ENCODE peak calls at places on chromosomes 13 and 19, in seven cellular contexts. F is activated B cell treated with CpG ODN at 0.5 μM for 24 hours, Q is left ventricle myocardium inferior, G is AG04450, H is mucosa of descending colon, S is left lung, T is esophagus muscularis mucosa. B is an unnamed sample.

GRCh38 chr13:19810996-19811881 is 28.5 kb upstream of the PSPC1 start:
- DNase-seq in H (no peak), S (no peak), T (no peak), F (no peak), Q (no peak), G (no peak), B (no peak)

GRCh38 chr19:56601375-56601774 is 6.3 kb downstream of the ZNF71 start:
- DNase-seq in G (no peak), Q (no peak), H (no peak), F (no peak), S (no peak), T (no peak), B (no peak)

GRCh38 chr13:36848228-36848982 is 29.4 kb downstream of the RFXAP start:
- DNase-seq in F (no peak), G (no peak), H (no peak), T (no peak), S (no peak), Q (no peak), B (no peak)

GRCh38 chr13:26977541-26977940 is 194.1 kb downstream of the USP12 start:
- DNase-seq in Q (no peak), S (no peak), G (no peak), T (no peak), F (no peak), H (no peak), B (no peak)

GRCh38 chr13:44331912-44332840 is 41.4 kb upstream of the SERP2 start:
- DNase-seq in T (peak; percentile 92), S (no peak), G (peak; percentile 75), F (no peak), H (no peak), Q (peak; percentile 69), B (no peak)

GRCh38 chr13:42071667-42072419 is 23.4 kb downstream of the DGKH start:
- DNase-seq in H (no peak), F (no peak), Q (no peak), G (no peak), T (no peak), S (no peak), B (no peak)

GRCh38 chr19:10727599-10728250 is 9.8 kb downstream of the DNM2 start:
- DNase-seq in G (no peak), S (no peak), H (no peak), Q (no peak), F (no peak), T (no peak), B (no peak)

GRCh38 chr13:29771247-29771646 is 79.2 kb downstream of the UBL3 start:
- DNase-seq in H (no peak), Q (no peak), F (no peak), T (no peak), S (no peak), G (no peak), B (no peak)

GRCh38 chr13:113634279-113635047 is 23.5 kb downstream of the ATP4B start:
- DNase-seq in H (no peak), G (no peak), F (no peak), S (no peak), Q (peak; percentile 0), T (no peak), B (no peak)

GRCh38 chr13:106530209-106530906 is 5.1 kb downstream of the EFNB2 start:
- DNase-seq in G (no peak), S (no peak), H (no peak), Q (no peak), T (no peak), F (no peak), B (no peak)

GRCh38 chr19:14871619-14872230 is 14.2 kb downstream of the OR7A17 start:
- DNase-seq in G (no peak), T (no peak), H (no peak), Q (no peak), F (no peak), S (no peak), B (no peak)

GRCh38 chr13:45082964-45083363 is 37.3 kb upstream of the GTF2F2 start:
- DNase-seq in F (no peak), H (no peak), S (no peak), G (peak; percentile 18), T (no peak), Q (no peak), B (no peak)

GRCh38 chr13:89900104-89900760 is 1447.3 kb upstream of the MIR17HG start:
- DNase-seq in F (no peak), S (no peak), Q (no peak), G (no peak), T (no peak), H (no peak), B (no peak)

GRCh38 chr19:16327911-16328823 is 3.5 kb downstream of the KLF2 start:
- DNase-seq in G (peak; percentile 69), Q (peak; percentile 79), S (peak; percentile 84), F (peak; percentile 55), T (peak; percentile 98), H (peak; percentile 46), B (no peak)

GRCh38 chr19:16327501-16327900 is 2.9 kb downstream of the KLF2 start:
- DNase-seq in S (no peak), Q (no peak), G (no peak), H (no peak), F (no peak), T (no peak), B (no peak)

GRCh38 chr19:16330368-16330801 is 5.8 kb downstream of the KLF2 start:
- DNase-seq in Q (peak; percentile 63), S (peak; percentile 92), F (peak; percentile 70), H (peak; percentile 72), T (no peak), G (no peak), B (no peak)

GRCh38 chr19:16327131-16327450 is 2.5 kb downstream of the KLF2 start:
- DNase-seq in F (no peak), H (no peak), S (no peak), T (no peak), Q (no peak), G (no peak), B (no peak)

GRCh38 chr19:16328824-16329482 is 4.3 kb downstream of the KLF2 start:
- DNase-seq in T (no peak), H (no peak), S (no peak), G (no peak), Q (no peak), F (no peak), B (no peak)
- TF ChIP-seq CTCF in T (no peak), H (no peak), S (no peak), G (no peak), Q (peak; percentile 23), F (no peak), B (no peak)

GRCh38 chr19:6076291-6076665 is 34.0 kb downstream of the RFX2 start:
- DNase-seq in F (no peak), Q (no peak), H (no peak), G (no peak), T (no peak), S (no peak), B (no peak)

GRCh38 chr19:6076675-6077463 is 33.4 kb downstream of the RFX2 start:
- DNase-seq in G (peak; percentile 65), F (no peak), Q (no peak), S (no peak), H (no peak), T (no peak), B (no peak)

GRCh38 chr19:6071840-6072239 is 38.5 kb downstream of the RFX2 start:
- DNase-seq in S (no peak), F (no peak), Q (no peak), T (peak; percentile 62), H (no peak), G (no peak), B (no peak)

GRCh38 chr19:6073858-6074708 is 36.2 kb downstream of the RFX2 start:
- DNase-seq in S (no peak), F (no peak), G (no peak), H (no peak), T (peak; percentile 60), Q (no peak), B (no peak)

DNA sequence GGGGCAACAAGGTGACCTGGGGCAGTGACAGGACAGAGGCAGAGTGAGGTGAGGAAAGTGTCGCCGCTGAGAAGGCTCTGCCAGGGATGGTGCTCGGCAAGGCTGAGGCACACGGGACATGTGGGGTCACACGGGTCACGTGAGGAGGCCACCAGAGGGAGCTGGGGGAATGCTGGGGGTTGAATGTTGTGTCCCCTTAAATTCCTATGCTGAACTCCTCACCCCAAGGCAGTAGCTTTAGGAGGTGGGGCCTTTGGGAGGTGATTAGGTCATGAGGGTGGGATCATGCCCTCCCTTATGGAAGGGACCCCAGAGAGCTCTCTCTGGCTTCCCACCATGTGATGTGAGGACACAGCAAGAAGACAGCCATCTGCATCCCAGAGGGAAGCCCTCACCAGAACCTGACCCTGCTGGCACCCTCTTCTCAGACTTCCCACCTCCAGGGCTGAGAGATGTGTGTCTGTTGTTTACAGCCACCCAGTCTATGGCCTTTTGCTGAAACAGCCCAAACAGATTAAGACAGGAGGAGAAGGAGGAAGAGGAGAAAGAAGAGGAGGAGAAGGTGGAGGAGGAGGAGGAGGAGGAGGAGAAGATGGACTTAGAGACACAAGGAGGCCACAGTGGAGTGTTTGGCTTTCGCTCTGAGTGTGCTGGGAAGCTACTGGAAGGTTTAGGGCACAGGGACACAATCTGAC is 35.4 kb downstream of the RFX2 start:
- DNase-seq in S (no peak), H (no peak), G (no peak), F (no peak), T (peak; percentile 64), Q (no peak), B (no peak)
- TF ChIP-seq CTCF in S (no peak), H (no peak), G (no peak), F (no peak), T (no peak), Q (no peak), B (no peak)

DNA sequence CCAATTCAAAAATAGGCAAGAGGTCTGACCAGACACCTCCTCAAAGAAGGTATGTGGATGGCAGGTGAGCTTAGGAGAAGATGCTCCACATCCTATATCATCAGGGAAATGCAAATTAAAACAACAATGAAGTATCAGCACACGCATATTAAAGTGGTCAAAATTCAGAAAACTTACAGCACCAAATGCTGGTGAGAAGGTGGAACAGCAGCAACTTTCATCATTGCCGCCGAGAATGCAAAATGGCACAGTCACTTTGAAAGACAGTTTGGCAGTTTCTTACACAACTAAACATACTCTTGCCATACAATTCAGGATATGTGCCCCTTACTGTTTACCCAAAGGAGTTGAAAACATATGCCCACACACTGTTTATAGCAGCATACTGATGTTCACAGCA is 22.4 kb downstream of the OR10H4 start:
- DNase-seq in Q (no peak), G (no peak), T (no peak), S (no peak), H (no peak), F (no peak), B (no peak)
- TF ChIP-seq CTCF in Q (no peak), G (no peak), T (no peak), S (no peak), H (no peak), F (no peak), B (peak; percentile 12)

GRCh38 chr13:91132786-91133185 is 214.7 kb upstream of the MIR17HG start:
- DNase-seq in T (no peak), H (no peak), G (no peak), F (no peak), S (no peak), Q (peak; percentile 16), B (no peak)

GRCh38 chr13:91134773-91135124 is 212.7 kb upstream of the MIR17HG start:
- DNase-seq in F (no peak), Q (no peak), T (no peak), G (no peak), S (no peak), H (no peak), B (no peak)

GRCh38 chr13:91132381-91132780 is 215.1 kb upstream of the MIR17HG start:
- DNase-seq in T (no peak), F (no peak), H (no peak), G (no peak), S (no peak), Q (no peak), B (no peak)

GRCh38 chr13:91135376-91135775 is 212.1 kb upstream of the MIR17HG start:
- DNase-seq in H (no peak), Q (no peak), F (no peak), T (no peak), G (no peak), S (no peak), B (no peak)

GRCh38 chr13:91133941-91134772 is 213.3 kb upstream of the MIR17HG start:
- DNase-seq in F (no peak), T (no peak), G (peak; percentile 4), S (no peak), Q (no peak), H (no peak), B (peak; percentile 20)
- TF ChIP-seq CTCF in F (peak; percentile 54), T (peak; percentile 68), G (peak; percentile 77), S (peak; percentile 76), Q (peak; percentile 78), H (peak; percentile 31), B (peak; percentile 75)

B was measured in D721Med.